ENCODE peak calls at places on chromosome 21, in ten cellular contexts. H is OCI-LY7; E is iPS DF 6.9; B is breast epithelium; U is aorta; O is left ventricle myocardium inferior; F is Jurkat, Clone E6-1; W is right lobe of liver; T is endodermal cell; D is choroid plexus epithelial cell. A is an unnamed sample.

GRCh38 chr21:22356663-22357062 is 1358.5 kb downstream of the NCAM2 start:
- DNase-seq in E (no peak), D (no peak), H (no peak), T (no peak), W (no peak), O (no peak), U (no peak), F (no peak), B (no peak), A (no peak)

GRCh38 chr21:21163904-21164303 is 165.7 kb downstream of the NCAM2 start:
- DNase-seq in W (no peak), O (no peak), T (peak), B (peak), U (peak), H (peak), F (peak), E (peak), D (peak), A (peak)

GRCh38 chr21:35449846-35450245 is 400.7 kb upstream of the RUNX1 start:
- DNase-seq in W (no peak), B (no peak), T (no peak), F (no peak), H (no peak), D (no peak), U (no peak), O (no peak), E (no peak), A (no peak)

GRCh38 chr21:38699048-38699447 is 106.7 kb upstream of the ETS2 start:
- DNase-seq in B (no peak), W (no peak), O (no peak), H (no peak), U (no peak), T (peak), D (peak), E (peak), F (no peak), A (no peak)

GRCh38 chr21:41494242-41494641 is 13.7 kb downstream of the TMPRSS2 start:
- DNase-seq in F (no peak), T (no peak), W (no peak), U (no peak), O (no peak), E (no peak), B (no peak), H (no peak), D (no peak), A (no peak)

GRCh38 chr21:41048636-41049035 is 119.3 kb upstream of the BACE2 start:
- DNase-seq in O (no peak), D (no peak), E (no peak), B (no peak), H (no peak), F (no peak), W (no peak), U (no peak), T (no peak), A (no peak)

GRCh38 chr21:45590726-45591618 is 48.7 kb upstream of the SLC19A1 start:
- DNase-seq in W (no peak), H (peak), O (peak), D (no peak), U (peak), B (no peak), E (no peak), T (no peak), F (no peak), A (no peak)

GRCh38 chr21:45419162-45419561 is 14.2 kb downstream of the COL18A1 start:
- DNase-seq in H (no peak), D (no peak), W (no peak), O (peak), U (peak), B (no peak), E (no peak), F (no peak), T (no peak), A (no peak)

GRCh38 chr21:19792004-19792403 is 1206.2 kb upstream of the NCAM2 start:
- DNase-seq in O (no peak), W (no peak), T (no peak), E (no peak), D (no peak), F (no peak), H (no peak), B (no peak), U (no peak), A (no peak)

GRCh38 chr21:40143822-40144525 is 276.7 kb downstream of the PCP4 start:
- DNase-seq in D (peak), U (peak), O (peak), F (peak), B (peak), W (peak), E (peak), T (peak), H (peak), A (peak)

GRCh38 chr21:26795866-26796329 is 49.3 kb downstream of the ADAMTS1 start:
- DNase-seq in F (no peak), O (peak), E (no peak), H (no peak), B (no peak), U (no peak), D (peak), W (no peak), T (no peak), A (peak)

GRCh38 chr21:38376693-38377092 is 119.9 kb downstream of the KCNJ15 start:
- DNase-seq in U (peak), D (no peak), E (no peak), T (no peak), W (no peak), F (no peak), H (no peak), O (peak), B (no peak), A (no peak)

GRCh38 chr21:45405819-45406762 is 1.1 kb downstream of the COL18A1 start:
- DNase-seq in E (no peak), F (no peak), W (peak), D (peak), B (no peak), T (peak), H (no peak), U (peak), O (peak), A (no peak)

GRCh38 chr21:41643246-41643966 is 123.4 kb downstream of the RIPK4 start:
- DNase-seq in W (no peak), U (no peak), H (no peak), T (no peak), E (no peak), B (no peak), O (no peak), D (peak), F (no peak), A (no peak)

GRCh38 chr21:41160036-41160435 is 7.9 kb upstream of the BACE2 start:
- DNase-seq in E (no peak), B (no peak), W (no peak), D (no peak), H (no peak), T (no peak), F (no peak), U (no peak), O (no peak), A (no peak)

GRCh38 chr21:44300262-44300959 is 558 bp downstream of the PFKL start:
- DNase-seq in D (peak), B (peak), U (peak), E (no peak), W (peak), O (peak), F (no peak), T (peak), H (peak), A (no peak)

GRCh38 chr21:36028127-36029069 is 31.9 kb downstream of the SETD4 start:
- DNase-seq in B (peak), E (peak), T (peak), W (peak), O (peak), H (peak), F (peak), U (peak), D (peak), A (peak)

GRCh38 chr21:41817228-41817627 is 50.4 kb upstream of the RIPK4 start:
- DNase-seq in F (peak), W (no peak), B (peak), U (peak), T (peak), E (peak), D (peak), O (no peak), H (peak), A (peak)

GRCh38 chr21:36532769-36533467 is 53.0 kb upstream of the CLDN14 start:
- DNase-seq in B (no peak), F (no peak), O (no peak), H (no peak), W (no peak), T (no peak), D (no peak), E (no peak), U (no peak), A (peak)

GRCh38 chr21:44419679-44420078 is 35.6 kb upstream of the LRRC3 start:
- DNase-seq in H (no peak), D (no peak), F (no peak), T (peak), U (peak), O (peak), B (no peak), W (peak), E (no peak), A (no peak)

DNA sequence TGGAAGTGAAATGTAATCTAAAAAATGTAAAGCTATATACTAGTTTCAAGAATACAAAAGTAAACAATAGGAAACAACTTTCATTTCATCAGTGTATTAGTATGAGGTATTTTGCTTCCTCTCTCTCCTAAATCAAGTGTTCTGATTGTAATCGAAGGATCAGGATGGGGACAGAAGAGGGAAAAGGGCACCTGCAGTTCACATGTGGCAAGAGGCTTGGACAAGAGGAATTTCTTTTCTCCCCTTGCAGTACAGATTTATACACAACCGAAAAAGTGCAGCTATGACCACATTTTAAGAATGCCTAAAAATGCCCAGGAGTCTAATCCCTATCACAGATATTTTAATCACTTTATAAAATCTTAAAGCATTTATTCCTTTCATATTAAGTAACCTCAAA is 63.7 kb downstream of the NRIP1 start:
- DNase-seq in B (no peak), E (no peak), H (no peak), D (no peak), T (no peak), W (no peak), F (no peak), O (no peak), U (no peak), A (no peak)
- H3K4me3 ChIP-seq in B (no peak), E (no peak), H (no peak), D (no peak), T (no peak), W (no peak), F (no peak), O (no peak), U (no peak), A (no peak)

DNA sequence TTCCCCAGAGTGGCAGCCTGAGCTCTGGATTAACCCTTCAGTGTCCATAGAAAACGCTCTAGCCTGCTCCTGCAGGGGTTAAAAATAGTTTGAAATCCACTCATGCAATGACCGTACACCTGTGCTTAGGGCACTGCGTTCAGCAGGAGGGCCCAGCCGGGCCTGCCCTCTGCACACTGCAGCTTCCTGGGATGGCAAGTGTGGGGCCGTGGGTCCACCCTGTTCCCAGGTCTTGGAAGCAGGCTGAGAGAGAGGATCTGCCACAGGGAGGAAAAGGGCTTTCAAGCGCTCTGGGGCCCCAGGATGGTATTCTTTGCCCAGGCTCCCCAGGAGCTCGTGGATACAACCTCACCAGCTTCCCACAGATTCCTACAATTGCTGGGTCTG is 1.5 kb upstream of the S100B start:
- DNase-seq in D (no peak), W (no peak), F (no peak), O (no peak), E (no peak), U (peak), B (no peak), H (no peak), T (no peak), A (no peak)
- H3K4me3 ChIP-seq in D (no peak), W (no peak), F (peak), O (no peak), E (no peak), U (no peak), B (no peak), H (no peak), T (no peak), A (no peak)

GRCh38 chr21:16133248-16133647 is 403.5 kb downstream of the USP25 start:
- DNase-seq in O (no peak), F (no peak), W (no peak), T (no peak), H (no peak), E (no peak), B (no peak), U (peak), D (no peak), A (no peak)
- H3K4me3 ChIP-seq in O (no peak), F (no peak), W (no peak), T (no peak), H (no peak), E (no peak), B (no peak), U (no peak), D (no peak), A (no peak)

GRCh38 chr21:33789697-33790096 is 125.9 kb downstream of the ATP5PO start:
- DNase-seq in B (no peak), H (no peak), F (no peak), T (no peak), E (no peak), W (no peak), D (peak), U (no peak), O (no peak), A (no peak)
- H3K4me3 ChIP-seq in B (no peak), H (no peak), F (no peak), T (no peak), E (no peak), W (no peak), D (no peak), U (no peak), O (no peak), A (no peak)

GRCh38 chr21:29436650-29437049 is 137.9 kb downstream of the BACH1 start:
- DNase-seq in D (no peak), F (no peak), E (no peak), U (no peak), T (no peak), B (no peak), H (no peak), O (no peak), W (no peak), A (no peak)
- H3K4me3 ChIP-seq in D (no peak), F (no peak), E (no peak), U (no peak), T (no peak), B (no peak), H (no peak), O (peak), W (no peak), A (no peak)

GRCh38 chr21:18521204-18521603 is 117.6 kb upstream of the TMPRSS15 start:
- DNase-seq in H (no peak), E (no peak), U (no peak), T (no peak), F (no peak), O (no peak), B (no peak), D (no peak), W (no peak), A (no peak)

GRCh38 chr21:18522181-18522771 is 118.7 kb upstream of the TMPRSS15 start:
- DNase-seq in H (no peak), T (no peak), W (no peak), U (no peak), D (peak), O (no peak), F (no peak), E (no peak), B (no peak), A (no peak)

GRCh38 chr21:18529253-18529652 is 125.7 kb upstream of the TMPRSS15 start:
- DNase-seq in B (no peak), W (no peak), U (no peak), T (no peak), D (peak), O (no peak), E (no peak), H (no peak), F (no peak), A (no peak)

DNA sequence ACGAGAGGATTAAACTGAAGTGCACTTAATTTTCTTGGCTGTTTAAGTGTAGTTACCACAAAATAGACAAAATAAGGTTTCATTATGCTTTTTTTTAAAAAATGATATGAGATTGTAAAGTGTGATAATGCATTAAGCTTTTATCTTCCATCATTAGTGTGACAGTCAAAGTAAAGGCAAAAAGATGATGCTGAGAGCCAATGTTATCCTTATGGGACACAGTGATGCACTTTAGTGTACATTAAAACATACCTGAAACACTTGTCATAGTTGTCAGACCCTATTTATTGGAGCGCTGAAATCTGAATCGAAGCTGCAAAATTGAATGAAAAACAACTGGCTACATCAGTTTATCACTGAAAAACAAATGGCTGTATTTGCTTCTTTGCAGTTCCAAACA is 120.5 kb upstream of the TMPRSS15 start:
- DNase-seq in F (no peak), O (no peak), E (no peak), T (no peak), H (no peak), U (no peak), W (no peak), B (no peak), D (no peak), A (no peak)
- H3K4me3 ChIP-seq in F (no peak), O (no peak), E (no peak), T (no peak), H (no peak), U (no peak), W (no peak), B (no peak), D (no peak), A (no peak)

A was measured in HFF-Myc.